ENCODE peak calls at places on chromosomes 2 and 18, in five cellular contexts. B is AG04449, J is KG1, H is hypothalamus, C is GM03348. G is an unnamed sample.

GRCh38 chr18:44518666-44519065 is 162.0 kb upstream of the SETBP1 start:
- DNase-seq in B (no peak), J (no peak), H (no peak), C (no peak), G (no peak)

GRCh38 chr18:49006641-49007136 is 55.9 kb upstream of the SMAD7 start:
- DNase-seq in B (no peak), J (no peak), H (no peak), C (no peak), G (no peak)

GRCh38 chr18:58937204-58937603 is 72.5 kb downstream of the ZNF532 start:
- DNase-seq in B (peak; percentile 14), J (no peak), H (no peak), C (peak; percentile 49), G (no peak)

GRCh38 chr2:126784636-126785035 is 114.1 kb upstream of the TEX51 start:
- DNase-seq in B (no peak), J (no peak), H (no peak), C (no peak), G (no peak)

GRCh38 chr2:224127871-224128501 is 88.9 kb upstream of the SERPINE2 start:
- DNase-seq in B (no peak), J (no peak), H (no peak), C (no peak), G (peak; percentile 46)

GRCh38 chr2:229141626-229142025 is 129.5 kb downstream of the PID1 start:
- DNase-seq in B (no peak), J (no peak), H (no peak), C (peak; percentile 17), G (no peak)

GRCh38 chr2:65103013-65103720 is 26.7 kb downstream of the RAB1A start:
- DNase-seq in B (no peak), J (no peak), H (no peak), C (no peak), G (no peak)

GRCh38 chr2:177758591-177759371 is 313.8 kb downstream of the PDE11A start:
- DNase-seq in B (no peak), J (no peak), H (no peak), C (peak; percentile 53), G (peak; percentile 41)

GRCh38 chr2:195486987-195487644 is 169.9 kb upstream of the SLC39A10 start:
- DNase-seq in B (no peak), J (no peak), H (no peak), C (peak; percentile 42), G (no peak)

GRCh38 chr2:224938670-224939309 is 103.5 kb downstream of the DOCK10 start:
- DNase-seq in B (no peak), J (no peak), H (no peak), C (no peak), G (no peak)

GRCh38 chr2:60515751-60516226 is 37.7 kb downstream of the BCL11A start:
- DNase-seq in B (peak; percentile 94), J (no peak), H (no peak), C (peak; percentile 80), G (no peak)

GRCh38 chr2:224202466-224202865 is 163.4 kb upstream of the SERPINE2 start:
- DNase-seq in B (no peak), J (no peak), H (no peak), C (no peak), G (no peak)

GRCh38 chr2:36403675-36404230 is 48.2 kb downstream of the CRIM1 start:
- DNase-seq in B (peak; percentile 57), J (no peak), H (no peak), C (peak; percentile 42), G (no peak)

GRCh38 chr2:174013310-174013751 is 48.2 kb upstream of the SP3 start:
- DNase-seq in B (no peak), J (no peak), H (no peak), C (peak; percentile 43), G (peak; percentile 50)

G was measured in left cardiac atrium.